ENCODE peak calls at places on chromosomes 13 and 19, in ten cellular contexts. U is H54; O is T-helper 17 cell; F is amniotic stem cell; H is stimulated activated CD4-positive, alpha-beta T cell treated with anti-CD3 and anti-CD28 coated beads, Interleukin-15, amount 100 ng/mL, for 1 hour; W is GM12891; N is uterus; V is T-cell; X is DMS79; G is HCEC 1CT. Y is an unnamed sample.

GRCh38 chr13:106145070-106145469 is 390.4 kb downstream of the EFNB2 start:
- DNase-seq in U (no peak), O (no peak), F (no peak), H (no peak), W (no peak), N (no peak), V (no peak), X (no peak), G (no peak), Y (no peak)

GRCh38 chr13:109955598-109955997 is 169.2 kb upstream of the IRS2 start:
- DNase-seq in U (no peak), O (no peak), F (no peak), H (no peak), W (no peak), N (no peak), V (no peak), X (no peak), G (peak), Y (no peak)

GRCh38 chr19:42216653-42217521 is 590 bp downstream of the DEDD2 start:
- DNase-seq in U (no peak), O (no peak), F (no peak), H (no peak), W (peak), N (peak), V (no peak), X (peak), G (peak), Y (peak)

GRCh38 chr19:19659646-19660245 is 3.7 kb downstream of the ATP13A1 start:
- DNase-seq in U (no peak), O (no peak), F (no peak), H (no peak), W (no peak), N (no peak), V (no peak), X (no peak), G (no peak), Y (no peak)

GRCh38 chr13:27619093-27619705 is 1.1 kb downstream of the LNX2 start:
- DNase-seq in U (no peak), O (no peak), F (no peak), H (no peak), W (no peak), N (no peak), V (no peak), X (no peak), G (peak), Y (peak)

GRCh38 chr13:42865703-42866102 is 84.3 kb downstream of the FAM216B start:
- DNase-seq in U (no peak), O (no peak), F (no peak), H (no peak), W (no peak), N (no peak), V (no peak), X (no peak), G (no peak), Y (no peak)

GRCh38 chr19:37467608-37468090 is 405 bp upstream of the ZNF569 start:
- DNase-seq in U (no peak), O (no peak), F (no peak), H (no peak), W (no peak), N (no peak), V (no peak), X (no peak), G (no peak), Y (no peak)

GRCh38 chr19:5903502-5904301 is at the start of gene NDUFA11:
- DNase-seq in U (peak), O (peak), F (peak), H (peak), W (peak), N (peak), V (peak), X (peak), G (peak), Y (peak)

GRCh38 chr13:63088226-63088625 is 1672.6 kb upstream of the PCDH20 start:
- DNase-seq in U (no peak), O (no peak), F (no peak), H (no peak), W (no peak), N (no peak), V (no peak), X (no peak), G (no peak), Y (no peak)

GRCh38 chr19:15268192-15268927 is 36.1 kb upstream of the EPHX3 start:
- DNase-seq in U (no peak), O (no peak), F (no peak), H (no peak), W (no peak), N (no peak), V (no peak), X (no peak), G (no peak), Y (no peak)

GRCh38 chr19:22606954-22607652 is 27.0 kb upstream of the ZNF492 start:
- DNase-seq in U (no peak), O (no peak), F (no peak), H (no peak), W (no peak), N (no peak), V (no peak), X (no peak), G (no peak), Y (no peak)

GRCh38 chr13:44393391-44393790 is 19.8 kb downstream of the SERP2 start:
- DNase-seq in U (no peak), O (no peak), F (no peak), H (no peak), W (no peak), N (no peak), V (no peak), X (no peak), G (no peak), Y (peak)

GRCh38 chr13:101283782-101284181 is 132.5 kb downstream of the NALCN start:
- DNase-seq in U (no peak), O (no peak), F (no peak), H (no peak), W (no peak), N (no peak), V (no peak), X (peak), G (no peak), Y (no peak)

GRCh38 chr13:46903748-46904147 is 6.9 kb upstream of the HTR2A start:
- DNase-seq in U (no peak), O (no peak), F (no peak), H (no peak), W (no peak), N (no peak), V (no peak), X (no peak), G (peak), Y (no peak)

GRCh38 chr13:50685491-50685890 is 158.0 kb downstream of the DLEU7 start:
- DNase-seq in U (no peak), O (no peak), F (no peak), H (no peak), W (no peak), N (peak), V (no peak), X (no peak), G (no peak), Y (peak)

GRCh38 chr19:51824603-51825002 is 29.6 kb downstream of the FPR3 start:
- DNase-seq in U (no peak), O (no peak), F (no peak), H (no peak), W (no peak), N (no peak), V (no peak), X (no peak), G (no peak), Y (no peak)

GRCh38 chr13:21060827-21061076 is 634 bp downstream of the LATS2 start:
- DNase-seq in U (no peak), O (no peak), F (no peak), H (no peak), W (no peak), N (no peak), V (no peak), X (no peak), G (no peak), Y (peak)

GRCh38 chr13:20823071-20823470 is 49.3 kb upstream of the EEF1AKMT1 start:
- DNase-seq in U (no peak), O (no peak), F (no peak), H (no peak), W (no peak), N (no peak), V (no peak), X (no peak), G (no peak), Y (no peak)

GRCh38 chr13:103282571-103283450 is 216.6 kb upstream of the SLC10A2 start:
- DNase-seq in U (peak), O (no peak), F (peak), H (no peak), W (no peak), N (no peak), V (no peak), X (no peak), G (no peak), Y (no peak)

GRCh38 chr19:38664503-38665211 is 17.2 kb downstream of the ACTN4 start:
- DNase-seq in U (no peak), O (no peak), F (no peak), H (no peak), W (no peak), N (no peak), V (no peak), X (no peak), G (peak), Y (peak)

GRCh38 chr13:105048685-105049084 is 1486.8 kb downstream of the EFNB2 start:
- DNase-seq in U (no peak), O (no peak), F (no peak), H (no peak), W (peak), N (no peak), V (no peak), X (no peak), G (no peak), Y (no peak)

GRCh38 chr19:33500586-33500985 is 21.0 kb downstream of the PEPD start:
- DNase-seq in U (no peak), O (no peak), F (no peak), H (no peak), W (no peak), N (no peak), V (no peak), X (no peak), G (no peak), Y (no peak)

GRCh38 chr13:64935441-64935840 is 2294.7 kb downstream of the PCDH9 start:
- DNase-seq in U (no peak), O (no peak), F (no peak), H (no peak), W (no peak), N (no peak), V (no peak), X (no peak), G (no peak), Y (no peak)

GRCh38 chr13:110123041-110123809 is 183.7 kb downstream of the COL4A1 start:
- DNase-seq in U (no peak), O (no peak), F (no peak), H (no peak), W (no peak), N (no peak), V (no peak), X (peak), G (no peak), Y (no peak)

GRCh38 chr13:29483211-29483610 is 112.3 kb downstream of the SLC7A1 start:
- DNase-seq in U (no peak), O (no peak), F (no peak), H (no peak), W (no peak), N (no peak), V (no peak), X (peak), G (no peak), Y (no peak)

GRCh38 chr19:4425531-4425930 is 23.1 kb downstream of the CHAF1A start:
- DNase-seq in U (no peak), O (no peak), F (no peak), H (no peak), W (no peak), N (no peak), V (no peak), X (no peak), G (peak), Y (no peak)

GRCh38 chr19:52685811-52686210 is 47.7 kb upstream of the ZNF83 start:
- DNase-seq in U (no peak), O (no peak), F (no peak), H (no peak), W (no peak), N (no peak), V (no peak), X (no peak), G (no peak), Y (no peak)

GRCh38 chr13:66875264-66875663 is 354.9 kb downstream of the PCDH9 start:
- DNase-seq in U (no peak), O (no peak), F (no peak), H (no peak), W (no peak), N (no peak), V (no peak), X (no peak), G (no peak), Y (no peak)

GRCh38 chr13:50136678-50137077 is 121.4 kb downstream of the KCNRG start:
- DNase-seq in U (no peak), O (no peak), F (no peak), H (no peak), W (no peak), N (no peak), V (no peak), X (no peak), G (no peak), Y (no peak)

GRCh38 chr19:4350111-4350510 is 6.7 kb downstream of the MPND start:
- DNase-seq in U (no peak), O (no peak), F (no peak), H (no peak), W (no peak), N (no peak), V (no peak), X (no peak), G (no peak), Y (no peak)

GRCh38 chr13:27968316-27969072 is 621 bp downstream of the CDX2 start:
- DNase-seq in U (no peak), O (no peak), F (no peak), H (no peak), W (no peak), N (no peak), V (no peak), X (no peak), G (no peak), Y (no peak)

GRCh38 chr13:30107126-30107525 is 200.2 kb downstream of the KATNAL1 start:
- DNase-seq in U (no peak), O (no peak), F (no peak), H (no peak), W (no peak), N (no peak), V (no peak), X (no peak), G (no peak), Y (no peak)